ENCODE peak calls at places on chromosomes 13 and 19, in five cellular contexts. L is CD8-positive, alpha-beta T cell; U is thyroid gland; P is PC-3; Q is cardiac muscle cell. R is an unnamed sample. For H3K36me3, the result is how much of the 10 kb centered on the place peaks cover.

GRCh38 chr13:81171065-81171647 is 830.2 kb upstream of the SPRY2 start:
- DNase-seq in P (peak), Q (peak), L (no peak), U (no peak), R (no peak)

GRCh38 chr13:23668557-23668956 is 98.3 kb downstream of the TNFRSF19 start:
- DNase-seq in U (no peak), Q (no peak), P (no peak), L (no peak), R (no peak)

GRCh38 chr13:46487748-46488147 is 65.2 kb upstream of the LRCH1 start:
- DNase-seq in P (no peak), Q (no peak), L (no peak), U (no peak), R (no peak)

GRCh38 chr13:71067164-71067815 is 799.7 kb downstream of the DACH1 start:
- DNase-seq in L (no peak), Q (no peak), P (no peak), U (no peak), R (no peak)

GRCh38 chr19:8158411-8159074 is 9.2 kb upstream of the FBN3 start:
- DNase-seq in L (peak), P (peak), Q (peak), U (peak), R (peak)

GRCh38 chr19:873084-874019 is 13.9 kb downstream of the CFD start:
- DNase-seq in P (no peak), U (no peak), Q (peak), L (peak), R (peak)

GRCh38 chr13:33261426-33262068 is 24.0 kb downstream of the STARD13 start:
- DNase-seq in U (no peak), L (no peak), P (no peak), Q (no peak), R (no peak)

GRCh38 chr19:51572908-51573307 is 1.8 kb downstream of the ZNF175 start:
- DNase-seq in L (no peak), U (no peak), P (peak), Q (peak), R (no peak)

GRCh38 chr13:80979035-80979641 is 638.2 kb upstream of the SPRY2 start:
- DNase-seq in U (peak), Q (peak), L (peak), P (peak), R (no peak)

GRCh38 chr19:56350416-56351045 is 35.9 kb upstream of the ZSCAN5A start:
- DNase-seq in Q (peak), P (peak), U (peak), L (peak), R (no peak)

GRCh38 chr13:98022210-98022609 is 68.7 kb downstream of the IPO5 start:
- DNase-seq in Q (peak), U (peak), P (peak), L (no peak), R (no peak)

GRCh38 chr19:50500060-50500752 is 10.8 kb downstream of the JOSD2 start:
- DNase-seq in Q (no peak), P (no peak), U (no peak), L (no peak), R (no peak)

GRCh38 chr13:51067376-51068125 is 43.5 kb downstream of the C13orf42 start:
- DNase-seq in P (no peak), L (no peak), Q (no peak), U (no peak), R (no peak)

GRCh38 chr13:99072356-99072755 is 94.5 kb upstream of the DOCK9 start:
- DNase-seq in Q (no peak), U (no peak), L (no peak), P (no peak), R (no peak)

GRCh38 chr19:3665681-3666544 is 34.4 kb downstream of the PIP5K1C start:
- DNase-seq in P (peak), L (peak), U (peak), Q (peak), R (peak)

GRCh38 chr13:88590574-88590973 is 919.4 kb downstream of the SLITRK5 start:
- DNase-seq in Q (no peak), P (no peak), U (no peak), L (no peak), R (no peak)

GRCh38 chr19:5588441-5588840 is 20.7 kb upstream of the TINCR start:
- DNase-seq in Q (no peak), P (no peak), L (no peak), U (no peak), R (no peak)

GRCh38 chr13:58018865-58019264 is 387.3 kb downstream of the PCDH17 start:
- DNase-seq in U (no peak), Q (no peak), P (no peak), L (no peak), R (no peak)

GRCh38 chr13:66657165-66657895 is 572.8 kb downstream of the PCDH9 start:
- DNase-seq in P (peak), L (no peak), Q (peak), U (peak), R (no peak)

GRCh38 chr13:111326981-111327642 is 6.7 kb downstream of the TEX29 start:
- DNase-seq in P (no peak), L (no peak), U (no peak), Q (no peak), R (no peak)

GRCh38 chr13:113117956-113118327 is 4.7 kb upstream of the F10 start:
- DNase-seq in L (no peak), Q (no peak), U (no peak), P (no peak), R (no peak)

GRCh38 chr13:46489586-46490023 is 63.4 kb upstream of the LRCH1 start:
- DNase-seq in P (peak), Q (peak), L (no peak), U (no peak), R (no peak)

GRCh38 chr13:60043262-60043661 is 120.5 kb downstream of the DIAPH3 start:
- DNase-seq in L (no peak), P (no peak), U (no peak), Q (peak), R (no peak)

GRCh38 chr19:55590621-55591020 is 8.7 kb downstream of the FIZ1 start:
- DNase-seq in L (no peak), U (no peak), P (peak), Q (peak), R (no peak)

GRCh38 chr13:52070929-52071523 is 46.5 kb downstream of the UTP14C start:
- DNase-seq in P (no peak), U (no peak), L (no peak), Q (peak), R (no peak)

GRCh38 chr13:106242554-106242953 is 292.9 kb downstream of the EFNB2 start:
- DNase-seq in U (no peak), Q (no peak), P (no peak), L (no peak), R (no peak)

GRCh38 chr19:6429419-6430221 is 3.9 kb downstream of the SLC25A41 start:
- DNase-seq in L (no peak), U (no peak), P (peak), Q (no peak), R (no peak)

GRCh38 chr19:29860492-29860891 is 48.7 kb downstream of the CCNE1 start:
- DNase-seq in P (no peak), L (no peak), U (no peak), Q (no peak), R (no peak)

GRCh38 chr19:7917292-7918061 is 2.7 kb upstream of the SNAPC2 start:
- DNase-seq in Q (peak), L (peak), P (peak), U (peak), R (peak)

GRCh38 chr13:39406688-39407087 is 196.3 kb downstream of the LHFPL6 start:
- DNase-seq in L (no peak), Q (no peak), P (peak), U (no peak), R (no peak)

GRCh38 chr13:32045963-32046785 is 14.6 kb downstream of the FRY start:
- DNase-seq in U (peak), P (no peak), L (no peak), Q (peak), R (no peak)

GRCh38 chr13:22077205-22077683 is 406.4 kb downstream of the FGF9 start:
- DNase-seq in L (no peak), P (no peak), U (no peak), Q (no peak), R (no peak)

GRCh38 chr13:27450921-27451461 is 627 bp upstream of the MTIF3 start:
- DNase-seq in Q (peak), P (peak), U (peak), L (no peak), R (no peak)

GRCh38 chr19:29275266-29275665 is 62.3 kb upstream of the UQCRFS1 start:
- DNase-seq in P (no peak), L (no peak), Q (no peak), U (no peak), R (no peak)

DNA sequence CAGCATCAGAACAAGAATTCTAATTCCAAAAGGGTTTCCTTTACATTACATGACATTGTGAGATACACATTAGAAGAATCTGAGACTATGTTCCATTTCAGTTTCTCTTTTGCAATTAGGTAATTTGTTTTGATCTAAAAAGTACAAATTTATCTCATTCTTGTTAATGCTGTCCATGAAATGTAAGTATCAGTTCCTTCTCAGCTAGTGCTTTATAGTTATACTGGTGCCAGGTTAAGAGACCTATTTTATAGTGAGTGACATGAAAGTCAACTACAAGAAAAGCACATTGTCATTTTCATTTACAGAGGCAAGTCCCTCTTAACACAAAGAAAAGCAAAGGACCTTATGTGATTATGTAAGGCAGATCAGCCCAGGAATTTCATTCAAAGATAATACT is 43.9 kb downstream of the RCBTB2 start:
- DNase-seq in Q (no peak), P (no peak), U (no peak), L (no peak), R (no peak)
- H3K36me3 ChIP-seq in Q (under half), P (under half), U (under half), L (under half), R (under half)

GRCh38 chr19:38204728-38205127 is 19.3 kb downstream of the DPF1 start:
- DNase-seq in Q (no peak), U (no peak), L (no peak), P (no peak), R (no peak)

GRCh38 chr19:38201731-38202130 is 22.3 kb downstream of the DPF1 start:
- DNase-seq in Q (no peak), L (no peak), U (no peak), P (no peak), R (no peak)

GRCh38 chr19:38204096-38204495 is 19.9 kb downstream of the DPF1 start:
- DNase-seq in U (no peak), L (no peak), P (peak), Q (no peak), R (no peak)

GRCh38 chr19:38202504-38202903 is 21.5 kb downstream of the DPF1 start:
- DNase-seq in P (no peak), Q (no peak), U (no peak), L (no peak), R (no peak)

GRCh38 chr19:38203197-38203596 is 20.8 kb downstream of the DPF1 start:
- DNase-seq in U (no peak), L (no peak), P (no peak), Q (no peak), R (no peak)
- TF ChIP-seq CTCF in U (no peak), L (no peak), P (no peak), Q (no peak), R (no peak)

GRCh38 chr13:35917942-35918645 is 213.1 kb downstream of the DCLK1 start:
- DNase-seq in U (no peak), P (no peak), Q (no peak), L (no peak), R (no peak)
- H3K4me3 ChIP-seq in U (peak), P (no peak), Q (no peak), L (no peak), R (no peak)

DNA sequence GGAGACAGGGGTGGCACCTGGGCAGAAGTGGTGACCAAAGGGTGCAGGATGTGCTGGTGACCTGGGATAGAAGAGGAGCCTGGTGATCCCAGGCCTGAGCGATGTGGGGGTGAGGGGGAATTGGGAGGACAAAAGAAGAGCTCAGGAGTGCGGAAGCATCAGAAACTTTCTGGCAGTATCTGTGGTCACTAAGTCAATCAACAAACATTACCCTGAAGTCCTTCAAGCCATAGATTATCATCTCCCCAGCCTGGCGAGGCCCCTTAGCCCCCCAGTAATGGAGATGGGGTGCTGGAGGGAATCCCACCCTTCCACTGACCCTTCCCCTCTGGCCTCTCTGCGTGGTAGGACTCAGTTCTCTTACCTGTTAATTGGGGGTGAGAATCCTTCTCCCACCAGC is 10.5 kb downstream of the MEF2B start:
- DNase-seq in U (no peak), Q (no peak), P (no peak), L (no peak), R (no peak)
- H3K36me3 ChIP-seq in U (under half), Q (under half), P (under half), L (under half), R (under half)

GRCh38 chr19:21256722-21257121 is 72.5 kb downstream of the ZNF708 start:
- DNase-seq in P (no peak), U (peak), L (no peak), Q (peak), R (no peak)
- TF ChIP-seq CTCF in P (no peak), U (peak), L (no peak), Q (peak), R (peak)

DNA sequence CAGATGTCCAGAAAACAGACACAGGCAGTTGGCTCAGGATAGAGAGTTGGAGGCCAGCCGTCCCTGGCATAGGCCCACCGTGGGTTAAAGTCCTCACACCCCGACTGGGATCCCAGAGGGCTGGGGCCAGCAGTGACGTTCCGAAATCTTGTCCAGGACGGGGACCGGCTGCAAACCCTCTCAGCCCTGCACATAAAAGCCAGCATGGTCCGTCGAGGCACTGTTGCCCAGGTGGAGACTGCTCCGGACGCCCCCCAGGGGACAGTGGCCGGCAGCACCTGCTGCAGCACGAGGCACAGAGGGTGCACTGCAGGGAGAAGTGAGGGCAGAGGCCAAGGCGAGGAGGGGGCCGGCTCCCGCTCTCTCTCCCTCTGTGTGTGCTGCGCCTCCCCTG is 4.3 kb upstream of the IFNL2 start:
- DNase-seq in Q (no peak), L (no peak), P (no peak), U (no peak), R (no peak)
- H3K4me3 ChIP-seq in Q (no peak), L (no peak), P (no peak), U (no peak), R (no peak)

DNA sequence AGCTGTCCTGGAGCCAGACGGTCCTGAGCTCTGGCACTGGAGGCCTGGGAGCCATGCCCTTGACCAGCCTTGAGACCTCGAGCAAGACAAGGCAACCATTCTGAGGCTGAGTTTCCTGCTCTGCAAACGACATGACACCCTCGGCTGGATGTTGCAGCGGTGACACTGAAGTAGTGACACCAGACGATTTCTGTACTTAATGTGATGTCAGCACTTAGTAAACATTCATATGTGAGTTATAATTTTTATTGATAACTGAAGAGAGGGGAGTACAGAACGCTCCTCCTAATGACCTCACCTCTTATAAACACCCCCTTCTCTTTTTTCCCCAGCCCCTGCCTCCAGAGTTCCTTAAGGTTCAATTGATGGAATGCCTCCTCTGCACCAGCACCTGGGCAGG is 5.8 kb downstream of the NDUFA3 start:
- DNase-seq in P (no peak), L (no peak), Q (no peak), U (no peak), R (no peak)
- H3K36me3 ChIP-seq in P (under half), L (under half), Q (under half), U (under half), R (under half)